ENCODE peak calls at places on chromosome 5, in ten cellular contexts. E is ACHN, D is DMS153, Y is heart left ventricle, M is endothelial cell, T is left cardiac atrium, W is EL, J is A549, B is ELR, I is H4. L is an unnamed sample.

GRCh38 chr5:997001-997474 is 11.6 kb upstream of the NKD2 start:
- DNase-seq in E (peak), D (no peak), Y (peak), M (no peak), T (peak), W (peak), J (peak), B (no peak), I (peak), L (no peak)

GRCh38 chr5:170563808-170564207 is 60.0 kb downstream of the KCNIP1 start:
- DNase-seq in E (no peak), D (no peak), Y (no peak), M (no peak), T (no peak), W (no peak), J (no peak), B (no peak), I (no peak), L (no peak)

GRCh38 chr5:118736396-118736795 is 252.0 kb downstream of the DTWD2 start:
- DNase-seq in E (no peak), D (no peak), Y (no peak), M (no peak), T (no peak), W (no peak), J (no peak), B (no peak), I (no peak), L (no peak)

GRCh38 chr5:2300421-2300820 is 417.7 kb upstream of the IRX4 start:
- DNase-seq in E (no peak), D (no peak), Y (no peak), M (no peak), T (no peak), W (no peak), J (no peak), B (no peak), I (no peak), L (no peak)

GRCh38 chr5:116953251-116953934 is 378.8 kb upstream of the SEMA6A start:
- DNase-seq in E (no peak), D (peak), Y (no peak), M (peak), T (no peak), W (no peak), J (no peak), B (no peak), I (no peak), L (no peak)

GRCh38 chr5:88937406-88937805 is 54.4 kb upstream of the MEF2C start:
- DNase-seq in E (no peak), D (no peak), Y (no peak), M (no peak), T (no peak), W (no peak), J (no peak), B (no peak), I (no peak), L (no peak)

GRCh38 chr5:167653645-167654106 is 637.8 kb upstream of the WWC1 start:
- DNase-seq in E (no peak), D (no peak), Y (no peak), M (no peak), T (no peak), W (peak), J (peak), B (peak), I (no peak), L (peak)

GRCh38 chr5:137022725-137023124 is 476.4 kb downstream of the SPOCK1 start:
- DNase-seq in E (no peak), D (no peak), Y (no peak), M (no peak), T (no peak), W (no peak), J (no peak), B (no peak), I (no peak), L (no peak)

GRCh38 chr5:154756203-154756870 is 1.2 kb downstream of the LARP1 start:
- DNase-seq in E (peak), D (no peak), Y (no peak), M (peak), T (peak), W (peak), J (no peak), B (peak), I (no peak), L (peak)

GRCh38 chr5:96177303-96177869 is 215.7 kb upstream of the ELL2 start:
- DNase-seq in E (no peak), D (no peak), Y (no peak), M (no peak), T (no peak), W (peak), J (no peak), B (peak), I (peak), L (peak)

GRCh38 chr5:74632947-74633356 is 7.6 kb downstream of the ENC1 start:
- DNase-seq in E (no peak), D (no peak), Y (no peak), M (no peak), T (no peak), W (peak), J (no peak), B (peak), I (no peak), L (no peak)

GRCh38 chr5:39197556-39197955 is 21.8 kb downstream of the FYB1 start:
- DNase-seq in E (no peak), D (no peak), Y (no peak), M (no peak), T (no peak), W (no peak), J (peak), B (no peak), I (no peak), L (no peak)

GRCh38 chr5:123429993-123430392 is 6.8 kb upstream of the CEP120 start:
- DNase-seq in E (no peak), D (no peak), Y (no peak), M (no peak), T (no peak), W (peak), J (no peak), B (peak), I (peak), L (peak)

GRCh38 chr5:64344501-64344900 is 161.3 kb upstream of the RGS7BP start:
- DNase-seq in E (no peak), D (no peak), Y (no peak), M (no peak), T (no peak), W (no peak), J (no peak), B (no peak), I (no peak), L (no peak)

GRCh38 chr5:74766348-74766886 is 500 bp downstream of the GFM2 start:
- DNase-seq in E (no peak), D (no peak), Y (no peak), M (no peak), T (no peak), W (peak), J (peak), B (peak), I (peak), L (peak)

GRCh38 chr5:151144275-151144674 is 13.3 kb downstream of the ANXA6 start:
- DNase-seq in E (no peak), D (no peak), Y (no peak), M (no peak), T (no peak), W (no peak), J (no peak), B (no peak), I (no peak), L (no peak)

GRCh38 chr5:175254155-175254554 is 189.8 kb downstream of the DRD1 start:
- DNase-seq in E (no peak), D (no peak), Y (peak), M (no peak), T (no peak), W (peak), J (no peak), B (no peak), I (peak), L (peak)

GRCh38 chr5:3489221-3489620 is 106.4 kb upstream of the IRX1 start:
- DNase-seq in E (no peak), D (no peak), Y (no peak), M (no peak), T (no peak), W (no peak), J (no peak), B (no peak), I (no peak), L (no peak)

GRCh38 chr5:156411-157072 is 34.8 kb upstream of the LRRC14B start:
- DNase-seq in E (no peak), D (no peak), Y (no peak), M (no peak), T (no peak), W (no peak), J (no peak), B (peak), I (no peak), L (no peak)

GRCh38 chr5:139738193-139738592 is 57.4 kb upstream of the PSD2 start:
- DNase-seq in E (no peak), D (no peak), Y (no peak), M (no peak), T (no peak), W (no peak), J (no peak), B (no peak), I (no peak), L (no peak)

GRCh38 chr5:93570294-93571110 is 10.5 kb downstream of the NR2F1-AS1 start:
- DNase-seq in E (no peak), D (no peak), Y (no peak), M (no peak), T (no peak), W (no peak), J (no peak), B (no peak), I (no peak), L (no peak)

GRCh38 chr5:139390639-139391569 is 1.2 kb upstream of the MZB1 start:
- DNase-seq in E (no peak), D (no peak), Y (no peak), M (no peak), T (no peak), W (peak), J (no peak), B (peak), I (no peak), L (no peak)

L was measured in AG08395.